ENCODE peak calls at places on chromosomes 6 and 20, in ten cellular contexts. P, U, B, Y, I, K, M, X, V and T are unnamed samples.

GRCh38 chr6:50116390-50116789 is 66.7 kb upstream of the DEFB112 start:
- DNase-seq in Y (no peak), M (no peak), P (no peak), X (no peak), B (no peak), K (no peak), I (no peak), U (peak), V (no peak), T (no peak)

GRCh38 chr20:62636446-62636845 is 5.9 kb upstream of the SLCO4A1 start:
- DNase-seq in M (no peak), U (no peak), K (no peak), Y (no peak), X (no peak), B (no peak), V (peak), I (no peak), P (no peak), T (no peak)

GRCh38 chr20:10040070-10040970 is 5.5 kb downstream of the ANKEF1 start:
- DNase-seq in X (peak), U (no peak), B (no peak), M (no peak), I (no peak), Y (no peak), K (peak), V (no peak), P (no peak), T (no peak)

GRCh38 chr6:154805288-154805911 is 72.2 kb downstream of the SCAF8 start:
- DNase-seq in P (no peak), I (no peak), K (no peak), M (no peak), X (peak), V (no peak), U (peak), Y (no peak), B (peak), T (peak)

GRCh38 chr6:166782541-166782940 is 155.5 kb upstream of the RPS6KA2 start:
- DNase-seq in Y (no peak), U (no peak), B (no peak), I (no peak), K (no peak), V (no peak), X (no peak), P (no peak), M (no peak), T (no peak)

GRCh38 chr6:52642381-52642780 is 28.5 kb upstream of the TMEM14A start:
- DNase-seq in K (no peak), X (no peak), B (no peak), I (no peak), P (no peak), U (no peak), M (no peak), Y (no peak), V (peak), T (no peak)

GRCh38 chr20:41017448-41018042 is 11.1 kb upstream of the TOP1 start:
- DNase-seq in U (no peak), P (no peak), K (no peak), Y (no peak), X (peak), I (no peak), B (no peak), V (no peak), M (no peak), T (no peak)

GRCh38 chr20:44093249-44093582 is 93.8 kb downstream of the JPH2 start:
- DNase-seq in P (no peak), U (no peak), M (no peak), X (no peak), Y (no peak), V (no peak), I (no peak), B (no peak), K (no peak), T (no peak)

GRCh38 chr6:116461563-116462507 is 660 bp downstream of the CALHM6 start:
- DNase-seq in K (no peak), V (no peak), U (peak), B (peak), I (peak), P (peak), X (peak), Y (peak), M (peak), T (peak)

GRCh38 chr6:41428402-41428994 is 93.1 kb downstream of the NCR2 start:
- DNase-seq in Y (no peak), X (no peak), M (no peak), U (no peak), B (no peak), V (no peak), I (no peak), P (no peak), K (peak), T (no peak)

GRCh38 chr6:41966214-41966920 is 24.8 kb upstream of the CCND3 start:
- DNase-seq in Y (no peak), I (no peak), M (no peak), P (no peak), B (no peak), U (no peak), K (no peak), X (no peak), V (no peak), T (no peak)

GRCh38 chr6:39540454-39540853 is 184.8 kb downstream of the KIF6 start:
- DNase-seq in P (no peak), K (no peak), M (no peak), B (no peak), V (no peak), X (no peak), U (no peak), Y (no peak), I (no peak), T (no peak)

GRCh38 chr6:133130863-133131262 is 110.3 kb upstream of the EYA4 start:
- DNase-seq in X (peak), Y (no peak), K (peak), B (no peak), I (peak), V (no peak), U (no peak), P (no peak), M (no peak), T (no peak)

GRCh38 chr6:73394577-73395354 is at the start of gene DDX43:
- DNase-seq in B (no peak), X (peak), K (no peak), P (peak), V (no peak), U (peak), M (no peak), I (peak), Y (peak), T (peak)

GRCh38 chr6:89630488-89630887 is 8.1 kb downstream of the LYRM2 start:
- DNase-seq in M (no peak), X (no peak), K (no peak), B (no peak), I (peak), Y (no peak), P (no peak), U (no peak), V (no peak), T (no peak)

GRCh38 chr20:51361258-51361657 is 181.3 kb downstream of the NFATC2 start:
- DNase-seq in P (no peak), M (no peak), B (no peak), U (no peak), K (no peak), X (no peak), V (no peak), Y (no peak), I (no peak), T (no peak)

GRCh38 chr6:99614430-99615161 is 8.0 kb downstream of the PRDM13 start:
- DNase-seq in Y (no peak), K (no peak), U (peak), I (no peak), B (no peak), X (no peak), M (no peak), V (no peak), P (peak), T (peak)

GRCh38 chr20:13081877-13082276 is 73.1 kb downstream of the SPTLC3 start:
- DNase-seq in P (no peak), K (no peak), I (no peak), Y (no peak), B (no peak), V (no peak), U (no peak), M (no peak), X (no peak), T (no peak)

GRCh38 chr6:160685762-160686450 is 16.1 kb upstream of the PLG start:
- DNase-seq in P (no peak), V (no peak), Y (no peak), U (peak), X (no peak), K (no peak), M (no peak), B (no peak), I (no peak), T (no peak)

GRCh38 chr20:11958852-11959251 is 41.2 kb downstream of the BTBD3 start:
- DNase-seq in I (no peak), V (no peak), K (no peak), X (no peak), Y (no peak), B (no peak), U (peak), P (no peak), M (no peak), T (no peak)

GRCh38 chr20:23654722-23655121 is 17.0 kb upstream of the CST3 start:
- DNase-seq in U (no peak), P (no peak), B (no peak), X (no peak), V (no peak), K (no peak), M (no peak), Y (no peak), I (no peak), T (no peak)

GRCh38 chr6:161547617-161548016 is 273.8 kb upstream of the AGPAT4 start:
- DNase-seq in Y (no peak), X (no peak), K (no peak), V (no peak), I (no peak), B (no peak), U (no peak), M (no peak), P (no peak), T (no peak)

GRCh38 chr6:30037182-30037788 is 23.8 kb upstream of the POLR1H start:
- DNase-seq in Y (no peak), I (no peak), P (no peak), U (peak), M (no peak), K (no peak), X (peak), V (no peak), B (peak), T (peak)

GRCh38 chr20:62571667-62572344 is 70.5 kb upstream of the SLCO4A1 start:
- DNase-seq in U (peak), K (no peak), V (no peak), Y (no peak), P (peak), M (no peak), B (peak), X (no peak), I (no peak), T (peak)

GRCh38 chr20:26308961-26309360 is 612.3 kb upstream of the ZNF337 start:
- DNase-seq in M (no peak), I (no peak), U (no peak), X (no peak), P (no peak), Y (no peak), B (no peak), V (no peak), K (no peak), T (no peak)

GRCh38 chr20:15297059-15297875 is 959.9 kb upstream of the FLRT3 start:
- DNase-seq in I (no peak), X (peak), B (no peak), V (no peak), Y (no peak), P (no peak), M (no peak), U (no peak), K (no peak), T (no peak)

GRCh38 chr6:56093776-56094175 is 153.6 kb downstream of the COL21A1 start:
- DNase-seq in V (no peak), U (no peak), X (no peak), P (no peak), B (no peak), Y (no peak), K (no peak), M (no peak), I (no peak), T (no peak)

GRCh38 chr6:67640462-67640861 is 994.6 kb upstream of the ADGRB3 start:
- DNase-seq in V (no peak), X (no peak), B (no peak), Y (no peak), U (no peak), M (no peak), P (no peak), K (no peak), I (no peak), T (no peak)

GRCh38 chr6:137799950-137800568 is 67.0 kb upstream of the TNFAIP3 start:
- DNase-seq in V (no peak), B (peak), K (no peak), I (no peak), U (peak), Y (peak), P (peak), M (peak), X (peak), T (peak)

GRCh38 chr6:45272626-45273025 is 55.5 kb upstream of the RUNX2 start:
- DNase-seq in K (no peak), M (no peak), B (no peak), U (no peak), Y (no peak), P (no peak), V (no peak), I (no peak), X (no peak), T (no peak)

GRCh38 chr20:13525225-13525940 is 113.3 kb downstream of the TASP1 start:
- DNase-seq in M (no peak), B (no peak), Y (no peak), X (peak), U (no peak), P (no peak), V (no peak), K (peak), I (no peak), T (no peak)

GRCh38 chr6:33347816-33348215 is 30.3 kb upstream of the ZBTB22 start:
- DNase-seq in B (no peak), U (no peak), P (no peak), Y (no peak), V (no peak), X (no peak), M (no peak), K (no peak), I (no peak), T (no peak)

GRCh38 chr6:43265564-43265963 is 22.3 kb downstream of the TTBK1 start:
- DNase-seq in B (no peak), U (peak), X (no peak), Y (no peak), K (no peak), M (no peak), V (no peak), I (no peak), P (no peak), T (no peak)

GRCh38 chr6:132527791-132528190 is 10.3 kb upstream of the TAAR9 start:
- DNase-seq in V (no peak), B (no peak), X (peak), K (no peak), U (no peak), M (no peak), Y (no peak), P (no peak), I (no peak), T (no peak)

GRCh38 chr6:148430897-148431296 is 88.3 kb downstream of the SASH1 start:
- DNase-seq in X (no peak), B (no peak), Y (no peak), P (no peak), U (no peak), I (no peak), M (no peak), K (no peak), V (no peak), T (no peak)
- TF ChIP-seq CTCF in X (no peak), B (no peak), Y (no peak), P (no peak), U (no peak), I (no peak), M (no peak), K (no peak), V (no peak), T (no peak)

GRCh38 chr6:104325341-104326172 is 534.2 kb downstream of the HACE1 start:
- DNase-seq in U (peak), X (peak), V (peak), M (no peak), K (no peak), B (peak), I (no peak), P (no peak), Y (no peak), T (peak)
- TF ChIP-seq CTCF in U (peak), X (peak), V (peak), M (no peak), K (peak), B (peak), I (peak), P (peak), Y (no peak), T (peak)

DNA sequence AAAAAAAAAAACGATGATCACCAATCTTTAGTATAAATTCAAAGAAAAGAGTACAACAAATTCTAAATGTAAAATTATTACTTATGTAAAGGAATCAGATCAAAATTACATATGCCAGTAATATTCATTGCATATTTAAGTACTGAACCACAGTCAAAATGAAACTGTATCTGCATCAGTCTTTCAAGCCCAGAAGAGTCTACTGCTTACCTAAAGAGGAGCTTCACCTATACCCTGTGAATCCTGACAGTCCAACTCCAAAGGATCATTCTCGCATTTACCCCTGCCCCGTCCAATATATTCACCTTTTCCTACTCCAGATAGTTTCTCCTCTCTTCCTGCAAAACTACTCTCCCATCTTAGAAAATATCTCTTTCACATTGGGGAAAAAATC is 9.2 kb downstream of the ATG5 start:
- DNase-seq in V (no peak), P (no peak), K (no peak), M (no peak), I (no peak), X (no peak), B (no peak), U (no peak), Y (no peak), T (no peak)
- TF ChIP-seq CTCF in V (no peak), P (no peak), K (no peak), M (no peak), I (no peak), X (no peak), B (no peak), U (no peak), Y (no peak), T (no peak)

GRCh38 chr20:58950603-58951002 is 30.5 kb upstream of the NELFCD start:
- DNase-seq in I (no peak), X (no peak), B (no peak), U (no peak), V (no peak), M (no peak), K (no peak), Y (no peak), P (no peak), T (no peak)
- TF ChIP-seq CTCF in I (no peak), X (no peak), B (no peak), U (peak), V (peak), M (no peak), K (no peak), Y (no peak), P (peak), T (no peak)

GRCh38 chr6:5662797-5663196 is 343.9 kb downstream of the NRN1 start:
- DNase-seq in X (no peak), U (no peak), I (no peak), K (no peak), M (no peak), B (no peak), P (no peak), V (no peak), Y (no peak), T (no peak)
- TF ChIP-seq CTCF in X (no peak), U (no peak), I (no peak), K (no peak), M (no peak), B (no peak), P (no peak), V (no peak), Y (no peak), T (no peak)

DNA sequence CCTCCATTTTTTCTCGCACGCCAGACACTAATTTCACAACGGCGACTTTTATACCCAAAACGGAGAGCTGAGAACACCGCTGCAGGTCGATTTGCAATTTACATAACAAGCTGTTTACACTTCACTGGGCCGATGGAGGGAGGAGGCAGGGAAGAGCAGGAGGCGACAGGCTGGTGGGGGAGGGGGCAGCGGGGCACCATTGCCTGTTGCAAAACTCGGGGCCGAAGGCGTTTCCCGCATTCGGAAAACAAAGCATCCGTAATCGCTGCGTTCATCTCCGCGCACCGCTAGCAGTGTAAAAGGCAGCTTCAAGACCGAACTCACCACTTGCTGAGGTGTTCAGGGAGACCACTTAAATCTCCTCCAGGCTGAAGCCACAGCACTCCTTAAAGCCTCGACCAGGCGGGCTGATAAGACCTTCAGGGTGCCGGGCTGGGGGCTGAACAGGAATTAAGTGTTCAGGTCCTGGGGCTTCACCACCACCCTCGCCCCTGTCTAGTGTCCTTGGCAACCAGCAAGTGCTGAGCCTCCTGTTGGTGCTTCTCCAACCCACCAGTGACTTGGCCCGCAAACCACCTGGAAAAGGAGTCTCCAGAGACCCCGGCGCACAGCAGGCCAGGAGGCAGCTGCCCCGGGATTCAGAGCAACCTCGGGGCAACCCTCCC is 2.0 kb upstream of the FOXC1 start:
- DNase-seq in P (peak), M (no peak), X (no peak), K (no peak), U (peak), I (no peak), V (no peak), Y (no peak), B (peak), T (peak)
- TF ChIP-seq CTCF in P (no peak), M (no peak), X (no peak), K (no peak), U (no peak), I (no peak), V (no peak), Y (no peak), B (no peak), T (no peak)